ENCODE peak calls at places on chromosomes 2 and 18, in five cellular contexts. Q is dorsolateral prefrontal cortex, A is coronary artery, S is B cell, U is Calu3. Y is an unnamed sample.

GRCh38 chr2:6970976-6971480 is 53.8 kb downstream of the RNF144A start:
- DNase-seq in Q (no peak), A (no peak), S (no peak), U (no peak), Y (no peak)

GRCh38 chr18:79988925-79989361 is 580 bp upstream of the TXNL4A start:
- DNase-seq in Q (no peak), A (no peak), S (no peak), U (no peak), Y (peak; percentile 35)

GRCh38 chr2:30422437-30422805 is 24.6 kb upstream of the LCLAT1 start:
- DNase-seq in Q (no peak), A (no peak), S (peak; percentile 71), U (peak; percentile 39), Y (peak; percentile 82)

GRCh38 chr2:188181439-188181838 is 110.2 kb upstream of the GULP1 start:
- DNase-seq in Q (no peak), A (no peak), S (no peak), U (peak; percentile 2), Y (no peak)

GRCh38 chr18:68397241-68398035 is 317.5 kb downstream of the TMX3 start:
- DNase-seq in Q (no peak), A (no peak), S (no peak), U (no peak), Y (no peak)

GRCh38 chr2:14563324-14563723 is 69.2 kb upstream of the LRATD1 start:
- DNase-seq in Q (no peak), A (no peak), S (no peak), U (no peak), Y (no peak)

GRCh38 chr2:9941196-9941995 is 10.1 kb upstream of the GRHL1 start:
- DNase-seq in Q (no peak), A (no peak), S (no peak), U (no peak), Y (no peak)

GRCh38 chr2:150778828-150779227 is 291.4 kb upstream of the RND3 start:
- DNase-seq in Q (no peak), A (no peak), S (no peak), U (no peak), Y (no peak)

GRCh38 chr2:163345795-163346573 is 389.8 kb downstream of the FIGN start:
- DNase-seq in Q (no peak), A (no peak), S (peak; percentile 46), U (peak; percentile 33), Y (no peak)

GRCh38 chr2:37414470-37414949 is 70.1 kb downstream of the QPCT start:
- DNase-seq in Q (no peak), A (no peak), S (peak; percentile 55), U (no peak), Y (no peak)

GRCh38 chr2:70503896-70504295 is 49.7 kb downstream of the TGFA start:
- DNase-seq in Q (no peak), A (no peak), S (no peak), U (no peak), Y (no peak)

GRCh38 chr2:197514754-197515153 is 1.1 kb upstream of the MOB4 start:
- DNase-seq in Q (no peak), A (no peak), S (peak; percentile 11), U (no peak), Y (no peak)

GRCh38 chr2:171309727-171310265 is 124.0 kb downstream of the METTL8 start:
- DNase-seq in Q (no peak), A (no peak), S (no peak), U (no peak), Y (no peak)

GRCh38 chr2:231525248-231526163 is 4.7 kb downstream of the NMUR1 start:
- DNase-seq in Q (no peak), A (no peak), S (no peak), U (no peak), Y (no peak)
- TF ChIP-seq CTCF in Q (no peak), A (no peak), S (no peak), U (no peak), Y (no peak)

GRCh38 chr2:16321872-16322271 is 343.8 kb downstream of the CYRIA start:
- DNase-seq in Q (no peak), A (no peak), S (no peak), U (peak; percentile 7), Y (no peak)
- TF ChIP-seq CTCF in Q (no peak), A (no peak), S (no peak), U (no peak), Y (no peak)

GRCh38 chr18:62189208-62189607 is 2.2 kb downstream of the RELCH start:
- DNase-seq in Q (no peak), A (no peak), S (no peak), U (no peak), Y (no peak)

GRCh38 chr18:62183578-62184195 is 3.2 kb downstream of the PIGN start:
- DNase-seq in Q (no peak), A (no peak), S (peak; percentile 68), U (peak; percentile 57), Y (peak; percentile 44)

GRCh38 chr18:62182220-62182619 is 4.6 kb downstream of the PIGN start:
- DNase-seq in Q (no peak), A (no peak), S (no peak), U (no peak), Y (no peak)

GRCh38 chr18:62186656-62187542 is at the start of the genes PIGN and RELCH:
- DNase-seq in Q (peak; percentile 97), A (peak; percentile 99), S (peak; percentile 99), U (peak; percentile 96), Y (peak; percentile 97)

GRCh38 chr18:62187543-62188378 is 706 bp downstream of the RELCH start:
- DNase-seq in Q (no peak), A (peak; percentile 71), S (no peak), U (peak; percentile 34), Y (peak; percentile 39)
- TF ChIP-seq CTCF in Q (no peak), A (no peak), S (no peak), U (no peak), Y (peak; percentile 30)

GRCh38 chr2:172357442-172357841 is 69.9 kb upstream of the ITGA6 start:
- DNase-seq in Q (no peak), A (no peak), S (no peak), U (no peak), Y (no peak)

GRCh38 chr2:172354347-172354746 is 73.0 kb upstream of the ITGA6 start:
- DNase-seq in Q (no peak), A (no peak), S (no peak), U (no peak), Y (no peak)

GRCh38 chr2:172364261-172364660 is 63.1 kb upstream of the ITGA6 start:
- DNase-seq in Q (no peak), A (no peak), S (no peak), U (no peak), Y (no peak)

GRCh38 chr2:172361360-172361759 is 66.0 kb upstream of the ITGA6 start:
- DNase-seq in Q (no peak), A (no peak), S (no peak), U (no peak), Y (no peak)

GRCh38 chr2:172358784-172359556 is 68.4 kb upstream of the ITGA6 start:
- DNase-seq in Q (no peak), A (no peak), S (no peak), U (no peak), Y (no peak)
- TF ChIP-seq CTCF in Q (no peak), A (no peak), S (no peak), U (no peak), Y (no peak)

GRCh38 chr2:226478121-226478809 is 321.4 kb downstream of the IRS1 start:
- DNase-seq in Q (no peak), A (peak; percentile 79), S (no peak), U (peak; percentile 76), Y (no peak)

GRCh38 chr2:226488034-226488433 is 311.6 kb downstream of the IRS1 start:
- DNase-seq in Q (no peak), A (no peak), S (no peak), U (no peak), Y (no peak)

GRCh38 chr2:226487573-226487972 is 312.0 kb downstream of the IRS1 start:
- DNase-seq in Q (no peak), A (no peak), S (no peak), U (no peak), Y (no peak)

GRCh38 chr2:226483745-226484619 is 315.6 kb downstream of the IRS1 start:
- DNase-seq in Q (no peak), A (no peak), S (no peak), U (no peak), Y (no peak)

DNA sequence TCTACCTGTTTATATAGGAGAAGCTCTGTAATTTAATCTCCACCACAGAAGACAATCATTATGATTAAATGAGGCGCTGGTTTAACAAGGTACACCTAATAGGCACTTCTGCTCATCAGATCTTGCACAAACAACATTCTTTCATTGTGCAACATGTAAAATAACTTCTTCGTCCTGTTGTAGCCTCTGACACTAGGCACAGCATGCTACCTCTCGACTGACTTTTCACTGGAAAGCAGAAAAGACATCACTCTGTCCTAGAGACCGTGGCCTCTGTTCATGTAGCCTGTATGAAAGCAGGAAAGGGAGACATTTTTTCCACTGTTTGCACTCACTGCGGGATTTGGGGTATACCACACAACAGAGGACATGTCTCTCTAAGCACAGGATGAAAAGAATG is 316.5 kb downstream of the IRS1 start:
- DNase-seq in Q (no peak), A (no peak), S (no peak), U (no peak), Y (no peak)
- TF ChIP-seq CTCF in Q (no peak), A (no peak), S (no peak), U (no peak), Y (no peak)